ENCODE peak calls at places on chromosomes 11 and 22, in four cellular contexts. S, C, A and I are unnamed samples.
A peak's percentile ranks its signal among the peaks of the same experiment; 100 is the strongest.

GRCh38 chr11:76313913-76314740 is 66.8 kb downstream of the THAP12 start:
- DNase-seq in C (no peak), S (no peak), A (no peak), I (no peak)

GRCh38 chr11:67029146-67029545 is 6.2 kb downstream of the SYT12 start:
- DNase-seq in S (no peak), C (no peak), A (no peak), I (no peak)

GRCh38 chr11:132050081-132050480 is 679.7 kb downstream of the NTM start:
- DNase-seq in A (no peak), C (no peak), S (no peak), I (no peak)

GRCh38 chr22:50506611-50507420 is 686 bp downstream of the LMF2 start:
- DNase-seq in C (no peak), A (no peak), S (peak; percentile 54), I (no peak)

GRCh38 chr22:24994070-24994763 is 41.7 kb downstream of the KIAA1671 start:
- DNase-seq in C (no peak), S (no peak), A (peak; percentile 84), I (no peak)

GRCh38 chr11:83088965-83089364 is 17.3 kb upstream of the RAB30 start:
- DNase-seq in A (no peak), C (no peak), S (no peak), I (no peak)

GRCh38 chr11:133661867-133662266 is 129.6 kb upstream of the OPCML start:
- DNase-seq in C (no peak), A (no peak), S (no peak), I (peak; percentile 86)

GRCh38 chr11:9120659-9121350 is 29.4 kb upstream of the SCUBE2 start:
- DNase-seq in S (no peak), C (no peak), A (no peak), I (no peak)

GRCh38 chr11:99020324-99021225 is at the start of gene CNTN5:
- DNase-seq in C (no peak), S (peak; percentile 26), A (peak; percentile 0), I (peak; percentile 32)

GRCh38 chr11:128291835-128292234 is 295.5 kb downstream of the ETS1 start:
- DNase-seq in C (no peak), A (no peak), S (no peak), I (no peak)

GRCh38 chr22:48800886-48801607 is 1026.6 kb downstream of the BRD1 start:
- DNase-seq in S (no peak), C (no peak), A (no peak), I (no peak)

GRCh38 chr11:1157645-1158591 is at the start of gene MUC5AC:
- DNase-seq in S (no peak), C (no peak), A (no peak), I (no peak)

GRCh38 chr11:20599424-20600346 is at the start of gene SLC6A5:
- DNase-seq in C (peak; percentile 3), A (peak; percentile 60), S (peak; percentile 57), I (no peak)

GRCh38 chr22:46935506-46936377 is 173.3 kb downstream of the TBC1D22A start:
- DNase-seq in A (no peak), S (peak; percentile 19), C (no peak), I (no peak)

GRCh38 chr11:60985991-60986915 is 14.8 kb downstream of the CD6 start:
- DNase-seq in C (no peak), A (peak; percentile 66), S (no peak), I (no peak)

GRCh38 chr11:132032555-132032954 is 662.1 kb downstream of the NTM start:
- DNase-seq in S (no peak), A (no peak), C (no peak), I (no peak)

GRCh38 chr11:113839842-113840241 is 35.5 kb downstream of the USP28 start:
- DNase-seq in A (no peak), C (no peak), S (no peak), I (no peak)

GRCh38 chr11:131537729-131538128 is 167.3 kb downstream of the NTM start:
- DNase-seq in A (no peak), S (no peak), C (no peak), I (no peak)

GRCh38 chr11:29634744-29635143 is 382.1 kb downstream of the KCNA4 start:
- DNase-seq in C (no peak), S (no peak), A (no peak), I (no peak)

GRCh38 chr11:73539506-73540084 is 58.3 kb downstream of the FAM168A start:
- DNase-seq in A (no peak), S (no peak), C (no peak), I (no peak)

GRCh38 chr11:119680899-119681370 is 48.1 kb downstream of the NECTIN1 start:
- DNase-seq in S (peak; percentile 30), C (no peak), A (no peak), I (peak; percentile 17)

GRCh38 chr11:93567406-93567819 is 24.2 kb upstream of the SMCO4 start:
- DNase-seq in A (no peak), S (peak; percentile 92), C (no peak), I (peak; percentile 71)